ENCODE peak calls at places on chromosomes 16 and 17, in ten cellular contexts. M is cardiac muscle cell, N is RWPE1, Y is lower lobe of right lung, V is H9, J is left ventricle myocardium inferior, E is mesenchymal stem cell, O is IMR-90, Z is A549, P is DND-41. T is an unnamed sample.

GRCh38 chr16:88334517-88335149 is 48.1 kb upstream of the ZNF469 start:
- DNase-seq in E (no peak), P (no peak), J (no peak), Y (no peak), N (no peak), V (no peak), Z (peak; percentile 55), O (no peak), M (no peak), T (no peak)

GRCh38 chr16:76483510-76483909 is 206.3 kb downstream of the CNTNAP4 start:
- DNase-seq in M (no peak), V (no peak), O (no peak), E (no peak), P (no peak), Y (no peak), J (no peak), N (no peak), Z (no peak), T (no peak)

GRCh38 chr16:84548971-84549844 is 44.7 kb upstream of the MEAK7 start:
- DNase-seq in N (no peak), O (no peak), J (no peak), M (no peak), Y (peak; percentile 46), Z (no peak), E (peak; percentile 23), V (no peak), P (no peak), T (no peak)

GRCh38 chr17:12536021-12536420 is 129.7 kb upstream of the MYOCD start:
- DNase-seq in O (peak; percentile 26), E (no peak), Z (peak; percentile 18), V (no peak), P (no peak), N (no peak), Y (no peak), J (no peak), M (no peak), T (no peak)

GRCh38 chr17:27871407-27871806 is 21.8 kb downstream of the LYRM9 start:
- DNase-seq in Y (no peak), Z (no peak), N (no peak), O (no peak), P (no peak), J (no peak), V (no peak), E (no peak), M (no peak), T (no peak)

GRCh38 chr16:23840310-23840709 is 4.5 kb downstream of the PRKCB start:
- DNase-seq in M (no peak), Y (no peak), Z (no peak), V (no peak), N (no peak), P (no peak), E (no peak), O (no peak), J (no peak), T (no peak)

GRCh38 chr17:55769625-55770000 is 18.8 kb downstream of the PCTP start:
- DNase-seq in Z (peak; percentile 12), M (no peak), V (no peak), E (peak; percentile 89), Y (no peak), J (no peak), O (peak; percentile 87), P (no peak), N (peak; percentile 23), T (no peak)

GRCh38 chr17:9434502-9435113 is 141.0 kb downstream of the STX8 start:
- DNase-seq in P (no peak), J (no peak), N (no peak), Y (no peak), V (no peak), M (no peak), Z (no peak), E (no peak), O (no peak), T (no peak)

GRCh38 chr16:57092786-57093301 is 461 bp downstream of the CPNE2 start:
- DNase-seq in N (peak; percentile 36), P (peak; percentile 33), Y (peak; percentile 69), E (peak; percentile 42), Z (no peak), J (peak; percentile 47), V (peak; percentile 55), M (peak; percentile 54), O (no peak), T (peak; percentile 29)

GRCh38 chr16:2026461-2027023 is at the start of gene NHERF2:
- DNase-seq in P (peak; percentile 28), V (no peak), E (peak; percentile 40), Y (no peak), N (peak; percentile 55), Z (no peak), J (peak; percentile 55), O (no peak), M (peak; percentile 61), T (peak; percentile 50)

GRCh38 chr17:49588726-49589555 is 13.3 kb downstream of the NXPH3 start:
- DNase-seq in Y (no peak), V (no peak), N (no peak), P (no peak), E (no peak), M (no peak), O (peak; percentile 51), Z (no peak), J (no peak), T (no peak)

GRCh38 chr16:2044541-2044940 is 3.1 kb downstream of the NTHL1 start:
- DNase-seq in Y (no peak), P (no peak), E (no peak), Z (no peak), N (no peak), M (no peak), V (no peak), J (no peak), O (no peak), T (no peak)

GRCh38 chr17:69434164-69434579 is 19.7 kb downstream of the MAP2K6 start:
- DNase-seq in N (peak; percentile 31), O (peak; percentile 26), P (no peak), Y (no peak), E (peak; percentile 69), M (peak; percentile 77), V (no peak), J (peak; percentile 23), Z (no peak), T (no peak)

GRCh38 chr16:58020628-58021521 is 4.7 kb upstream of the MMP15 start:
- DNase-seq in O (peak; percentile 43), Z (peak; percentile 48), M (peak; percentile 64), N (no peak), V (no peak), P (peak; percentile 78), Y (peak; percentile 62), E (peak; percentile 64), J (peak; percentile 59), T (peak; percentile 86)

GRCh38 chr17:14091367-14091766 is 22.1 kb downstream of the COX10 start:
- DNase-seq in N (no peak), Z (no peak), J (no peak), O (peak; percentile 67), Y (no peak), V (no peak), M (no peak), E (no peak), P (no peak), T (no peak)

DNA sequence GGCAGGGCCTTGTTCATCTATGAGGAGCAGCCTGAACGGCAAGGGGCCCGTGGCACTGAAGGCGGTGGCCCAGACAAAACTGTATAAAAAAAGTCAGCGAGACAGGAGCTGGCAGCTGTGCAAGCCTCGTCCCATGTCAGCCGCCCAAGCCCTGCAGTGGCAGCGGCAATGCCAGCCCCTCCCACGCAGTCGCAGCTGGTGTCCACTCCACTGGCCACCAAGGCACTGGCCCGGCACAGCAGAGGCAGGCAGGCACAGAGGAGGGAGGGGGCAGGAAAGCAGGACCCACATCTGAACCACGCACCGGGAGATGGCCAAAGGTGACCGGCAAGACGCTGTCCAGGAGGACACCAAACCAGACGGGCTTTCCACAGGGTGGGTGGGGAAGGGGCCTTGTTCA is 15.9 kb upstream of the C16orf95 start:
- DNase-seq in E (no peak), O (no peak), V (no peak), N (no peak), Y (no peak), M (no peak), P (no peak), J (no peak), Z (no peak), T (peak; percentile 63)
- H3K27ac ChIP-seq in E (no peak overlapping the region), O (no peak overlapping the region), V (no peak overlapping the region), N (peak overlapping the region; percentile 17), Y (no peak overlapping the region), M (no peak overlapping the region), P (no peak overlapping the region), J (no peak overlapping the region), Z (no peak overlapping the region), T (no peak overlapping the region)

DNA sequence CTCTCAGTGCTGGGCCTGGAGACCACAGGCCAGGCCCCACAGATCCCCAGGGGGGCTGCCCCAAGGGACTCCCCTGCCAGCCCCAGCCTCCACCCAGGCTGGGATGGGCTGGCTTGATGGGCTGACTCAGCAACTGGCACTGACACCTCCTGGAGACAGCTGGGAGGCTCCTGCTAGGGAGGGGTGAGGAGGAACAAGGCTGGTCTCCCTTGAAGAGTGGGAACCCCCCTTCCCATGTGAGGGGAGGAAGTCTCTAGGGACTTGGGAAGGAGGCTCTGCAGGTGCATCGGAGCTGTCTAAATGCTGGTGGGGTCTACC is 10.4 kb downstream of the NHERF1 start:
- DNase-seq in V (no peak), E (no peak), O (peak; percentile 27), Y (no peak), J (no peak), Z (no peak), P (peak; percentile 80), M (no peak), N (peak; percentile 79), T (no peak)
- H3K27ac ChIP-seq in V (no peak overlapping the region), E (peak overlapping the region; percentile 50), O (no peak overlapping the region), Y (peak overlapping the region; percentile 56), J (peak overlapping the region; percentile 78), Z (peak overlapping the region; percentile 57), P (peak overlapping the region; percentile 86), M (no peak overlapping the region), N (peak overlapping the region; percentile 100), T (peak overlapping the region; percentile 12)

DNA sequence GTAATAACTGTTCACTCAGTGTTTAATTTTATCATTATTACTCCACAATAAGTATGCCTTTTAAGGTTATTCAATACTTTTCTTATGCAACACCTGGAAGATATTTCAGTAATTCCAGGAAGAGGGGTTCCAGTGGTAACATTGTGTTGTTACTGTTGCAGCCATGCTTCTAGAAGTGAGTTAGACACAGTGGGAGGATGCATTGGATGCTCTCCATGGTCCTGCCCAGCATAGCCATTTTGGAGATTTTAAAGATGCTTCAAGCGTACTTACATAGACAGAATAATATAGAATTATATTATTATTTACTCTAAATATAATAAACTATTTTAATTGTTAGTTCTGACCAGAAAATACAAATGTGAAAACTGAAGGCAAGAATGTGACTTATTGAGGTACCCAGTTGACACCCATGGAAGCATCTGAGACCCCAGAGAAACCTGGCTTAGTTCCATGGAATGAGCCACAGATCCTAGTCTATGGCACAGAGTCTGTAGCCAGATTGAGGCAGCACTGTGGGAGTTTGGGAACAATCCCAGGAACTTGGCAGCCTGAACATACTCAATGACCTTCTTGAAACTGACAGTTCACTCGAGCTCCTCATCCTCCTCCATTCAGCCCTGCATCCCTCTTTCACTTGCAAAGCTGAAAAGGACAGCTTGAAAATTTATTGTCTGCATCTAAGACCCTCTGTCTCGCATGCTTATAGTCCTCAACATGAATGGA is 190.1 kb upstream of the HS3ST4 start:
- DNase-seq in Z (no peak), V (no peak), N (no peak), P (peak; percentile 5), O (no peak), Y (no peak), M (peak; percentile 44), E (no peak), J (no peak), T (no peak)
- H3K27ac ChIP-seq in Z (no peak overlapping the region), V (no peak overlapping the region), N (no peak overlapping the region), P (no peak overlapping the region), O (no peak overlapping the region), Y (no peak overlapping the region), M (no peak overlapping the region), E (no peak overlapping the region), J (no peak overlapping the region), T (no peak overlapping the region)

GRCh38 chr17:4506892-4507291 is 8.2 kb downstream of the SPNS2 start:
- DNase-seq in V (no peak), Z (no peak), N (no peak), J (peak; percentile 56), P (no peak), E (no peak), O (no peak), Y (no peak), M (no peak), T (no peak)
- H3K27ac ChIP-seq in V (no peak overlapping the region), Z (no peak overlapping the region), N (no peak overlapping the region), J (peak overlapping the region; percentile 39), P (no peak overlapping the region), E (no peak overlapping the region), O (no peak overlapping the region), Y (peak overlapping the region; percentile 46), M (no peak overlapping the region), T (no peak overlapping the region)